ENCODE peak calls at places on chromosomes 6 and 20, in ten cellular contexts. F, L, S, R, A, Q, K, J, U and G are unnamed samples.

GRCh38 chr6:41344865-41345264 is 9.5 kb downstream of the NCR2 start:
- DNase-seq in R (no peak), F (no peak), S (peak; percentile 22), K (no peak), L (no peak), U (no peak), J (no peak), Q (no peak), A (no peak), G (peak; percentile 61)

GRCh38 chr6:130559166-130559565 is 193.3 kb downstream of the TMEM200A start:
- DNase-seq in J (no peak), K (no peak), L (no peak), R (no peak), U (peak; percentile 4), S (no peak), Q (no peak), F (no peak), A (no peak), G (no peak)

GRCh38 chr6:64717281-64717680 is 989.7 kb downstream of the EYS start:
- DNase-seq in J (no peak), S (no peak), L (no peak), K (no peak), R (no peak), Q (no peak), A (no peak), U (no peak), F (no peak), G (no peak)

GRCh38 chr6:64415936-64416335 is 780.3 kb downstream of the PHF3 start:
- DNase-seq in A (no peak), R (no peak), L (no peak), F (no peak), J (no peak), Q (no peak), S (no peak), U (peak; percentile 46), K (no peak), G (no peak)

GRCh38 chr6:156944412-156944811 is 167.2 kb downstream of the ARID1B start:
- DNase-seq in K (no peak), L (no peak), A (no peak), J (no peak), F (no peak), S (no peak), Q (no peak), R (no peak), U (no peak), G (no peak)

GRCh38 chr6:312704-313485 is 20.6 kb downstream of the DUSP22 start:
- DNase-seq in L (no peak), J (peak; percentile 81), F (no peak), U (no peak), A (peak; percentile 62), R (no peak), K (no peak), S (no peak), Q (no peak), G (no peak)

GRCh38 chr20:19047040-19047950 is 165.1 kb upstream of the SLC24A3 start:
- DNase-seq in K (no peak), U (no peak), S (no peak), A (peak; percentile 67), Q (no peak), F (peak; percentile 75), J (no peak), L (no peak), R (no peak), G (no peak)

GRCh38 chr20:36866681-36867485 is 9.1 kb upstream of the TLDC2 start:
- DNase-seq in F (no peak), R (no peak), K (peak; percentile 26), S (no peak), J (no peak), U (no peak), A (no peak), L (no peak), Q (no peak), G (no peak)

GRCh38 chr20:46357030-46357514 is 48.8 kb upstream of the CDH22 start:
- DNase-seq in U (no peak), Q (no peak), J (no peak), L (no peak), K (no peak), S (no peak), A (no peak), R (no peak), F (no peak), G (no peak)

GRCh38 chr6:149140137-149140909 is 177.2 kb upstream of the TAB2 start:
- DNase-seq in L (no peak), F (no peak), U (no peak), S (peak; percentile 10), K (no peak), R (no peak), Q (peak; percentile 65), J (peak; percentile 59), A (no peak), G (peak; percentile 63)

GRCh38 chr20:49281059-49281912 is 3.4 kb upstream of the ZNFX1 start:
- DNase-seq in Q (no peak), R (no peak), U (no peak), A (no peak), F (peak; percentile 27), S (no peak), K (peak; percentile 49), J (peak; percentile 90), L (no peak), G (no peak)

GRCh38 chr20:41989935-41990635 is 371.9 kb upstream of the CHD6 start:
- DNase-seq in L (no peak), F (no peak), U (peak; percentile 26), Q (no peak), R (no peak), J (no peak), S (no peak), A (no peak), K (no peak), G (no peak)

GRCh38 chr6:20117474-20117873 is 94.8 kb downstream of the MBOAT1 start:
- DNase-seq in S (no peak), F (no peak), R (no peak), A (no peak), L (no peak), Q (no peak), U (no peak), K (no peak), J (no peak), G (no peak)

GRCh38 chr6:155583997-155584396 is 128.4 kb upstream of the NOX3 start:
- DNase-seq in Q (no peak), S (no peak), R (no peak), K (no peak), F (no peak), J (no peak), A (no peak), U (no peak), L (no peak), G (no peak)

GRCh38 chr20:44780226-44780625 is 30.1 kb downstream of the RIMS4 start:
- DNase-seq in U (peak; percentile 40), K (peak; percentile 21), Q (no peak), L (peak; percentile 7), J (peak; percentile 42), R (no peak), F (no peak), A (no peak), S (peak; percentile 16), G (no peak)

GRCh38 chr6:136563386-136564152 is 13.3 kb upstream of the MAP7 start:
- DNase-seq in Q (no peak), U (no peak), A (no peak), R (no peak), L (no peak), S (no peak), J (peak; percentile 39), F (no peak), K (no peak), G (no peak)

GRCh38 chr6:10847684-10848083 is 9.3 kb upstream of the MAK start:
- DNase-seq in U (no peak), R (no peak), Q (no peak), K (peak; percentile 6), L (no peak), J (peak; percentile 48), A (no peak), S (no peak), F (no peak), G (no peak)

GRCh38 chr20:45012682-45013302 is 46.5 kb downstream of the STK4 start:
- DNase-seq in A (no peak), Q (no peak), J (no peak), K (peak; percentile 72), L (no peak), S (no peak), R (no peak), U (no peak), F (no peak), G (no peak)

GRCh38 chr6:46651766-46652165 is 852 bp downstream of the CYP39A1 start:
- DNase-seq in U (no peak), K (peak; percentile 25), Q (no peak), L (no peak), R (no peak), A (no peak), J (no peak), F (no peak), S (no peak), G (no peak)

GRCh38 chr6:70973591-70973990 is 16.7 kb upstream of the B3GAT2 start:
- DNase-seq in F (no peak), L (no peak), J (no peak), U (no peak), S (no peak), Q (no peak), A (no peak), K (peak; percentile 78), R (no peak), G (no peak)

GRCh38 chr6:7138921-7139358 is 31.2 kb downstream of the RREB1 start:
- DNase-seq in R (no peak), S (peak; percentile 14), U (no peak), L (no peak), K (no peak), J (no peak), Q (peak; percentile 33), A (no peak), F (peak; percentile 63), G (peak; percentile 50)

GRCh38 chr6:158972241-158973233 is 27.5 kb downstream of the RSPH3 start:
- DNase-seq in R (no peak), J (peak; percentile 70), K (peak; percentile 51), L (no peak), A (no peak), S (no peak), Q (no peak), U (peak; percentile 39), F (no peak), G (peak; percentile 55)

GRCh38 chr20:6496874-6497273 is 270.6 kb upstream of the BMP2 start:
- DNase-seq in J (no peak), L (no peak), F (no peak), S (no peak), R (no peak), U (no peak), A (no peak), K (no peak), Q (no peak), G (no peak)

GRCh38 chr20:44832724-44833123 is 22.4 kb upstream of the RIMS4 start:
- DNase-seq in L (no peak), R (no peak), K (no peak), A (no peak), U (no peak), Q (no peak), S (no peak), J (no peak), F (no peak), G (no peak)

GRCh38 chr20:62047666-62048345 is 17.9 kb downstream of the TAF4 start:
- DNase-seq in F (no peak), Q (no peak), J (no peak), U (no peak), A (no peak), R (no peak), S (no peak), K (no peak), L (no peak), G (no peak)

GRCh38 chr20:32358883-32359632 is 927 bp downstream of the ASXL1 start:
- DNase-seq in L (peak; percentile 66), Q (peak; percentile 55), K (peak; percentile 55), S (peak; percentile 62), F (peak; percentile 67), J (peak; percentile 67), R (peak; percentile 31), A (peak; percentile 81), U (no peak), G (peak; percentile 65)